ENCODE peak calls at places on chromosomes 1 and 21, in five cellular contexts. V is heart left ventricle, B is uterus, C is transverse colon, H is body of pancreas. M is an unnamed sample. For H3K36me3, the result is how much of the 10 kb centered on the place peaks cover.

GRCh38 chr1:85502625-85503083 is 37.7 kb upstream of the DDAH1 start:
- DNase-seq in V (peak), B (peak), C (peak), H (peak), M (peak)

GRCh38 chr1:55817027-55817426 is 601.9 kb upstream of the USP24 start:
- DNase-seq in V (no peak), B (no peak), C (no peak), H (no peak), M (no peak)

GRCh38 chr1:44783697-44784093 is 4.3 kb downstream of the BEST4 start:
- DNase-seq in V (no peak), B (no peak), C (no peak), H (no peak), M (no peak)

GRCh38 chr1:230827801-230828200 is 40.5 kb downstream of the C1orf198 start:
- DNase-seq in V (no peak), B (no peak), C (no peak), H (no peak), M (no peak)

GRCh38 chr1:179119466-179119865 is 37.6 kb downstream of the TOR3A start:
- DNase-seq in V (no peak), B (no peak), C (no peak), H (no peak), M (no peak)

GRCh38 chr1:116379057-116379630 is 6.1 kb downstream of the ATP1A1 start:
- DNase-seq in V (peak), B (no peak), C (no peak), H (no peak), M (no peak)

GRCh38 chr1:201546093-201546492 is 7.2 kb downstream of the NAV1 start:
- DNase-seq in V (no peak), B (no peak), C (no peak), H (no peak), M (no peak)

GRCh38 chr1:192557841-192558595 is 17.6 kb upstream of the RGS1 start:
- DNase-seq in V (no peak), B (no peak), C (no peak), H (no peak), M (no peak)

GRCh38 chr1:79264975-79265818 is 258.7 kb upstream of the ADGRL4 start:
- DNase-seq in V (no peak), B (no peak), C (no peak), H (no peak), M (no peak)

GRCh38 chr1:107695341-107695740 is 269.6 kb downstream of the VAV3 start:
- DNase-seq in V (no peak), B (no peak), C (no peak), H (no peak), M (no peak)

GRCh38 chr1:193676996-193677569 is 490.7 kb upstream of the B3GALT2 start:
- DNase-seq in V (no peak), B (no peak), C (no peak), H (no peak), M (no peak)

GRCh38 chr1:231626951-231627614 is 493 bp downstream of the DISC1 start:
- DNase-seq in V (peak), B (peak), C (peak), H (peak), M (peak)

GRCh38 chr1:12604114-12604874 is 13.7 kb downstream of the DHRS3 start:
- DNase-seq in V (peak), B (peak), C (peak), H (no peak), M (peak)

GRCh38 chr1:37288900-37289299 is 185.5 kb upstream of the ZC3H12A start:
- DNase-seq in V (no peak), B (no peak), C (peak), H (no peak), M (peak)

GRCh38 chr1:67322442-67322841 is 14.8 kb downstream of the IL12RB2 start:
- DNase-seq in V (no peak), B (no peak), C (no peak), H (no peak), M (no peak)

GRCh38 chr1:88736633-88737248 is 52.7 kb downstream of the PKN2 start:
- DNase-seq in V (no peak), B (no peak), C (no peak), H (no peak), M (no peak)

GRCh38 chr1:58755468-58755872 is 28.4 kb downstream of the JUN start:
- DNase-seq in V (peak), B (peak), C (peak), H (no peak), M (peak)

GRCh38 chr21:17818158-17819113 is 720 bp downstream of the C21orf91 start:
- DNase-seq in V (peak), B (peak), C (peak), H (peak), M (peak)

GRCh38 chr1:107842241-107842640 is 122.7 kb downstream of the VAV3 start:
- DNase-seq in V (no peak), B (no peak), C (no peak), H (no peak), M (no peak)

GRCh38 chr1:5999711-6000443 is 7.7 kb upstream of the NPHP4 start:
- DNase-seq in V (no peak), B (no peak), C (no peak), H (no peak), M (no peak)

GRCh38 chr21:39640754-39641153 is 28.0 kb downstream of the B3GALT5 start:
- DNase-seq in V (no peak), B (no peak), C (no peak), H (no peak), M (no peak)

GRCh38 chr1:228009116-228009827 is 2.5 kb downstream of the WNT3A start:
- DNase-seq in V (no peak), B (peak), C (no peak), H (peak), M (peak)

GRCh38 chr21:43983860-43984420 is 28.2 kb upstream of the TRAPPC10 start:
- DNase-seq in V (no peak), B (no peak), C (no peak), H (no peak), M (no peak)

GRCh38 chr1:183198463-183198862 is 12.4 kb downstream of the LAMC2 start:
- DNase-seq in V (peak), B (peak), C (no peak), H (no peak), M (peak)

GRCh38 chr1:178417858-178418257 is 78.9 kb downstream of the CLEC20A start:
- DNase-seq in V (no peak), B (no peak), C (no peak), H (no peak), M (no peak)

GRCh38 chr21:36610201-36610600 is 88.7 kb upstream of the SIM2 start:
- DNase-seq in V (no peak), B (no peak), C (no peak), H (no peak), M (no peak)

GRCh38 chr21:36613554-36613953 is 85.4 kb upstream of the SIM2 start:
- DNase-seq in V (no peak), B (no peak), C (no peak), H (no peak), M (no peak)

GRCh38 chr21:36609654-36610053 is 89.3 kb upstream of the SIM2 start:
- DNase-seq in V (no peak), B (no peak), C (no peak), H (no peak), M (no peak)

GRCh38 chr21:36615274-36615964 is 83.5 kb upstream of the SIM2 start:
- DNase-seq in V (no peak), B (no peak), C (no peak), H (no peak), M (no peak)

DNA sequence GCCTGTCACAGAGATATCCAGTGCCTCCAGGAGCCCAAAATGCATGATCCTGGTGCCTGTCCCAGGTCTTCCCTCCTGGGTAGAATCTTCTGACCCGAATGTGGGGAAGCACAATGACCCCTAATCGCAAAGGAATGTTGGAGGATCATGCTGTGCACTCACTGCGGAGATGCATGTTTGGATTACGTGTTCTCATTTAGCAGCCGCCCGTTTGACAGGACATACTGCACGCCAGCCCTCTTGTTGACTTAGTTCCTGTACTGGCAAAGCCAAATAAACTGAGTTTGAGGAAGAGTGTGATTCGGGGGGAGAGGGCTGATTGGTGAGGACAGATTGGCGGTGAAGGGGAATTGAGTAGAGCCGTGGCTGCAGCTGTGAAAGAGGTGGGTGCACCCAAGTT is 85.9 kb upstream of the SIM2 start:
- DNase-seq in V (no peak), B (no peak), C (no peak), H (no peak), M (no peak)
- H3K36me3 ChIP-seq in V (under half), B (under half), C (under half), H (under half), M (under half)

DNA sequence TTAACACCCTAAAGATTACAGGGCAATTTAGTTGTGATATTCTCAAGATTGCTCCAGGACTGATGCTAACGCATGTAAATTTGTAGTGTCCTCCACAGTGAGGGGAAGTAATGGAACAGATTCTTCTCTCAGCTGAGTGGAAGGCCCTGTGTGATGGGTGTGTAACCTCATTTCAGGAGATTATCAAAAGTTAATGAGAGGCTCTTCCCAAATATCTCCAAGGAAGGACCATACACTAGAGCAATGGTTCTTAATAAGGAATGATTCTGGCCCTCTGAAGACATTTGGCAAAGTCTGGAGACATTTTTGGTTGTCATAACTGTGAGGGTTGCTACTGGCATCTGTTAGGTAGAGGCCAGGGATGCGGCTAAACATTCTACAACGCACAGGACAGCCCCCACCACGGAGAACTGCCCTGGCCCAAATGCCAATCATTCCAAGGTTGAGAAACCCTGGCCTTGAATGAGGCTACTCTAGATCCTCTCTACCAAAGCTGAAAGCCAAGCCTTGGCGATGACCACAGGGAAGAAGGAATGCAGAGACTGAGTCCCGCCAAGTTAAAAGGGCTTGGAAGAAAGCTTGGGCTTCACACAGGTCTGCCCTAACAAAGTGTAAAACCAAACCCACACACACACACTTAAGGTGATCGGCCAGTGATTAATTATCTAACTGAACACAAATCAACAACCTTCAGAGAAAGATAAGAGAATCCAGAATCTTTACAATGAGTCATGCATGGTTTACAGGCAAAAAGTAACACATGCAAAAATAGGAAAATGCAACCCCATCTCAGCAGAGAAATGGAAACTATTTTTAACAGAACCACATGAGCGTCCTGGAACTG is 135.8 kb downstream of the SYF2 start:
- DNase-seq in V (no peak), B (no peak), C (no peak), H (no peak), M (no peak)
- TF ChIP-seq CTCF in V (no peak), B (no peak), C (no peak), H (no peak), M (no peak)

GRCh38 chr1:112702067-112702395 is 4.9 kb downstream of the RHOC start:
- DNase-seq in V (no peak), B (no peak), C (no peak), H (peak), M (peak)

GRCh38 chr1:112701227-112702066 is 5.5 kb downstream of the RHOC start:
- DNase-seq in V (no peak), B (peak), C (no peak), H (peak), M (peak)

GRCh38 chr1:112699425-112700144 is 7.3 kb downstream of the RHOC start:
- DNase-seq in V (no peak), B (no peak), C (no peak), H (no peak), M (no peak)

GRCh38 chr1:112698366-112699310 is 8.3 kb downstream of the RHOC start:
- DNase-seq in V (no peak), B (peak), C (peak), H (peak), M (no peak)

DNA sequence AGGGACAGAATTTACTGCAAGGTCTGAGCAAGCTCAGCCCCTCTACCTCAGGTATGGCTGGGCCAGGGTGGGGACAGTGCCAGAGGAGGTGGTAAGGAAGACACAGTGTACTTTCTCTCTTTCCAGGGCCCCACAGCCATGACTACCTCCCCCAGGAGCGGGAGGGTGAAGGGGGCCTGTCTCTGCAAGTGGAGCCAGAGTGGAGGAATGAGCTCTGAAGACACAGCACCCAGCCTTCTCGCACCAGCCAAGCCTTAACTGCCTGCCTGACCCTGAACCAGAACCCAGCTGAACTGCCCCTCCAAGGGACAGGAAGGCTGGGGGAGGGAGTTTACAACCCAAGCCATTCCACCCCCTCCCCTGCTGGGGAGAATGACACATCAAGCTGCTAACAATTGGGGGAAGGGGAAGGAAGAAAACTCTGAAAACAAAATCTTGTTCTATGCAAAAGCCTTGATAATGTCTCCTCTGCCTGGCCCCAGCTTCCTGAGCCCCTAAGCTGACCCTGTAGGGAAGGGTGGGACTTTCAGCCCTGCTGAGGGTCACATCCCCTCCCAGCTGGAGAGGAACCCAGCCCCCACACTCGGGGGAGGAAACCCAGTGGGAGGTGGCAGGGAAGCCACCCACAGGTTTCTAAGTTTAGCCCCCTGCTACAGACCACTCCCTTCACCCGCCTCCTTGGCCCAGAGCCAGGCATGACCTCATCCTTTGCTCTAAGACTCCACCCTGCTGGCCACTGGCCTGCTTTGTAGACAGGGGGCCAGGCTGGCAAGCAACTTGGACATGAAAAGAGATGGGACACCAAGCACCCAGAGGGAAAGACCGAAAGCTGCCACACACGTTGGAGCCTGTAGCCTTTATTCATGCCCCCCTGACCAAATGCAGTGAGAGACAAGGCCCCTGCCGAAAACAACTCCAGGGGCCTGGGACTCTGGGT is 6.4 kb downstream of the RHOC start:
- DNase-seq in V (peak), B (peak), C (peak), H (peak), M (peak)
- TF ChIP-seq POLR2A in V (no peak), B (peak), C (peak), H (no peak), M (peak)

GRCh38 chr1:206729050-206729449 is 41.5 kb upstream of the IL19 start:
- DNase-seq in V (no peak), B (no peak), C (no peak), H (no peak), M (no peak)

GRCh38 chr1:206725053-206725963 is 40.6 kb downstream of the MAPKAPK2 start:
- DNase-seq in V (no peak), B (no peak), C (peak), H (peak), M (no peak)

GRCh38 chr1:206729507-206729906 is 41.1 kb upstream of the IL19 start:
- DNase-seq in V (no peak), B (no peak), C (no peak), H (no peak), M (no peak)

GRCh38 chr1:206727981-206728380 is 42.6 kb upstream of the IL19 start:
- DNase-seq in V (no peak), B (no peak), C (no peak), H (no peak), M (no peak)

GRCh38 chr1:206728588-206728987 is 42.0 kb upstream of the IL19 start:
- DNase-seq in V (no peak), B (no peak), C (no peak), H (no peak), M (no peak)
- H3K36me3 ChIP-seq in V (under half), B (under half), C (under half), H (under half), M (under half)

GRCh38 chr1:203673550-203674411 is 47.1 kb downstream of the ATP2B4 start:
- DNase-seq in V (peak), B (peak), C (peak), H (no peak), M (peak)
- TF ChIP-seq CTCF in V (no peak), B (no peak), C (peak), H (no peak), M (peak)

GRCh38 chr1:17438176-17438976 is 1.1 kb downstream of the RCC2 start:
- DNase-seq in V (peak), B (peak), C (peak), H (peak), M (peak)
- TF ChIP-seq POLR2A in V (no peak), B (no peak), C (peak), H (no peak), M (no peak)

GRCh38 chr1:206604861-206605260 is 7.4 kb downstream of the EIF2D start:
- DNase-seq in V (no peak), B (no peak), C (no peak), H (no peak), M (no peak)
- H3K36me3 ChIP-seq in V (half or more), B (under half), C (under half), H (under half), M (half or more)

GRCh38 chr1:235584973-235585372 is 64.6 kb downstream of the GNG4 start:
- DNase-seq in V (no peak), B (no peak), C (no peak), H (no peak), M (no peak)

GRCh38 chr1:235582130-235582529 is 67.5 kb downstream of the GNG4 start:
- DNase-seq in V (no peak), B (no peak), C (no peak), H (no peak), M (no peak)

GRCh38 chr1:235586413-235586812 is 63.2 kb downstream of the GNG4 start:
- DNase-seq in V (no peak), B (no peak), C (no peak), H (no peak), M (peak)

GRCh38 chr1:235586992-235587391 is 62.6 kb downstream of the GNG4 start:
- DNase-seq in V (no peak), B (no peak), C (no peak), H (no peak), M (no peak)

GRCh38 chr1:235583511-235584001 is 66.0 kb downstream of the GNG4 start:
- DNase-seq in V (no peak), B (no peak), C (no peak), H (no peak), M (no peak)
- TF ChIP-seq CTCF in V (no peak), B (no peak), C (no peak), H (no peak), M (no peak)

DNA sequence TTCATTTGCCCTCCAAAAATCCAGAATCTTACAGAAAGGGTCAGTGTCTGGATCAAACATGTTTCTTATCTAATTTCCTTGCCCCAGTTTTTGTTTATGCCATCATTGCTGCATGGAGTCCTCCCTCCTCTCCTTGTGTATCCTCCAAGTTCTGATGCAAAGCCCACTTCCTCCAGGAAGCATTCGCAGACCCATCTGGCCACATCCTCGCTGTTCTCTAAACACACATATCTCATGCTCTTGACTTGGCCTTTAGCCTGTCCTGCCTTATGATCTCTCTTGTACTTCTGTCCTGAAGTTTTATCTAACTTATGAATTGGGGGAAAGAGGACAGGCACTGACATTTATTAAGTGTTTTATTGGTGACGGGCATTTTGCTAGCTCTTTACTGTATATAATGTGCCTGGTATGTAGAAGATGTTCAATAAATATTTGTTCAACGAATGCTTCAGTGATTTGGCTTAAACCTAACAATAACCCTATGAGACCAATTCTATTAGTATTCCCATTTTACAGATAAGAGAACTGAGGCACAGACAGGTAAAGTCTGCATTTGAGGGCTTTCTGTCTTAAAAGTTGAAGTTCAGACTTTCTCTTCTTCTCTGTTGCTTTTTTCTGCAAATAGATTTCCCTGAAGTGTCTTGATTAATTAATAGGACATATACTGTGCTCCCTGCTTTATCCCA is 19.2 kb upstream of the ID3 start:
- DNase-seq in V (no peak), B (no peak), C (no peak), H (no peak), M (peak)
- TF ChIP-seq POLR2A in V (no peak), B (no peak), C (no peak), H (no peak), M (no peak)